ENCODE peak calls at places on chromosomes 2 and 18, in nine cellular contexts. X, F, B, Z, A, S, K, Q and D are unnamed samples. For H3K36me3 and H3K4me1, the result is how much of the 10 kb centered on the place peaks cover.

GRCh38 chr18:48529796-48530195 is 9.0 kb upstream of the CTIF start:
- DNase-seq in X (no peak), F (peak), B (no peak), Z (peak), A (no peak), S (no peak), K (peak), Q (peak), D (no peak)

GRCh38 chr2:240436626-240437180 is 1.2 kb downstream of the GPC1 start:
- DNase-seq in X (no peak), F (peak), B (no peak), Z (no peak), A (peak), S (no peak), K (no peak), Q (peak), D (no peak)

GRCh38 chr18:69401475-69402218 is 959 bp downstream of the DOK6 start:
- DNase-seq in X (no peak), F (peak), B (no peak), Z (peak), A (peak), S (no peak), K (no peak), Q (peak), D (no peak)

GRCh38 chr2:105387225-105387624 is 11.6 kb downstream of the FHL2 start:
- DNase-seq in X (no peak), F (no peak), B (no peak), Z (no peak), A (no peak), S (no peak), K (no peak), Q (no peak), D (no peak)

GRCh38 chr2:98663521-98664090 is 55.2 kb downstream of the UNC50 start:
- DNase-seq in X (no peak), F (no peak), B (no peak), Z (no peak), A (no peak), S (no peak), K (no peak), Q (no peak), D (no peak)

GRCh38 chr18:21820035-21820810 is 79.6 kb downstream of the MIB1 start:
- DNase-seq in X (peak), F (peak), B (no peak), Z (no peak), A (peak), S (no peak), K (peak), Q (peak), D (no peak)

GRCh38 chr2:188971316-188971930 is 2.8 kb upstream of the COL3A1 start:
- DNase-seq in X (no peak), F (no peak), B (no peak), Z (no peak), A (no peak), S (no peak), K (no peak), Q (no peak), D (no peak)

GRCh38 chr18:47254341-47254939 is 3.0 kb upstream of the SKOR2 start:
- DNase-seq in X (peak), F (peak), B (no peak), Z (peak), A (peak), S (no peak), K (peak), Q (peak), D (no peak)

GRCh38 chr2:241850544-241851324 is 8.0 kb downstream of the PDCD1 start:
- DNase-seq in X (no peak), F (no peak), B (no peak), Z (no peak), A (no peak), S (no peak), K (no peak), Q (no peak), D (no peak)

GRCh38 chr18:42765225-42765624 is 350.3 kb downstream of the RIT2 start:
- DNase-seq in X (no peak), F (no peak), B (no peak), Z (no peak), A (no peak), S (no peak), K (no peak), Q (no peak), D (no peak)

GRCh38 chr18:48640566-48641270 is 101.9 kb downstream of the CTIF start:
- DNase-seq in X (no peak), F (no peak), B (no peak), Z (no peak), A (no peak), S (no peak), K (no peak), Q (peak), D (no peak)

GRCh38 chr2:86050301-86050700 is 55.4 kb downstream of the POLR1A start:
- DNase-seq in X (no peak), F (no peak), B (no peak), Z (no peak), A (no peak), S (no peak), K (no peak), Q (no peak), D (no peak)

GRCh38 chr2:86054539-86055082 is 51.1 kb downstream of the POLR1A start:
- DNase-seq in X (no peak), F (peak), B (no peak), Z (no peak), A (no peak), S (no peak), K (no peak), Q (peak), D (no peak)

GRCh38 chr2:86053166-86053565 is 52.5 kb downstream of the POLR1A start:
- DNase-seq in X (no peak), F (no peak), B (no peak), Z (no peak), A (no peak), S (no peak), K (no peak), Q (no peak), D (no peak)

GRCh38 chr2:86052676-86053075 is 53.0 kb downstream of the POLR1A start:
- DNase-seq in X (no peak), F (no peak), B (no peak), Z (no peak), A (no peak), S (no peak), K (no peak), Q (no peak), D (no peak)

GRCh38 chr2:86052265-86052664 is 53.4 kb downstream of the POLR1A start:
- DNase-seq in X (no peak), F (no peak), B (no peak), Z (no peak), A (no peak), S (no peak), K (no peak), Q (no peak), D (no peak)
- H3K36me3 ChIP-seq in X (half or more), F (half or more), B (under half), Z (half or more), A (under half), S (under half), K (under half), Q (under half), D (under half)

DNA sequence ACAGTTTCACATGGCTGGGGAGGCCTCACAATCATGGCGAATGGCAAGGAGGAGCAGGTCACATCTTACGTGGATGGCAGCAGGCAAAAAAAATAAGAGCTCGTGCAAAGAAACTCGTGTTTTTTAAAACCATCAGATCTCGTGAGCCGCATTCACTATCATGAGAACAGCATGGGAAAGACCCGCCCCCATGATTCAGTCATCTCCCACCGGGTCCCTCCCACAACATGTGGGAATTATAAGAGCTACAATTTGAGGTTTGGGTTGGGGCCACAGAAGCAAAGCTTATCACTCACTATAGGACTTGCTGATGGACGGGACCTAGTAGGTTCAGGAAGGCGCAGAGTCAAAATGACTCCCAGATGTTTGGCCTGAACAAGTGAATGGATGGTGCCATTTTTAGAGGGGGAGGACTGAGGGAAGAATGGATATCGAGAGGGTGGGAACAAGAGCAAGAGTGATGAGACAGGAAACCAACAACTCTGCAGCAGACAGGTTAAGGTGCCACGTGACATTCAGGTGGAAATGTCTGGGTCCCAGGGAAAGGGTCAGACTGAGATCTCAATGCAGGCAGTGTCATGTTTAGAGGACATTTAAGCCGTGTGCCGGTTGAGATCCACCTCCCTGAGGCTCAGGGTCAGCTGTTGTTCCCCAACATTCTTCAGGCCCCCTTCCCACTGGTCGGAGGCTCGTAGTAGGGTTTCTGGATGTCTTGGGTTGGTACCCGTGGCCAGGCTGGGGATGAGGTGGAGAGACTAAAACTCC is 85.7 kb downstream of the MYCN start:
- DNase-seq in X (no peak), F (no peak), B (no peak), Z (no peak), A (no peak), S (no peak), K (no peak), Q (no peak), D (no peak)
- H3K4me1 ChIP-seq in X (under half), F (under half), B (under half), Z (under half), A (under half), S (under half), K (under half), Q (under half), D (under half)

GRCh38 chr2:237717366-237718276 is 81.0 kb upstream of the RBM44 start:
- DNase-seq in X (no peak), F (no peak), B (no peak), Z (no peak), A (no peak), S (no peak), K (peak), Q (no peak), D (no peak)

GRCh38 chr2:237712477-237713377 is 85.3 kb downstream of the LRRFIP1 start:
- DNase-seq in X (no peak), F (no peak), B (no peak), Z (no peak), A (no peak), S (no peak), K (no peak), Q (no peak), D (no peak)

GRCh38 chr2:237718277-237718634 is 80.3 kb upstream of the RBM44 start:
- DNase-seq in X (no peak), F (no peak), B (no peak), Z (no peak), A (no peak), S (no peak), K (no peak), Q (no peak), D (no peak)

GRCh38 chr2:237714690-237715458 is 83.7 kb upstream of the RBM44 start:
- DNase-seq in X (no peak), F (no peak), B (no peak), Z (no peak), A (peak), S (no peak), K (no peak), Q (peak), D (no peak)

GRCh38 chr2:237715459-237715947 is 83.1 kb upstream of the RBM44 start:
- DNase-seq in X (no peak), F (no peak), B (no peak), Z (no peak), A (no peak), S (no peak), K (no peak), Q (no peak), D (no peak)
- H3K4me3 ChIP-seq in X (no peak), F (no peak), B (no peak), Z (peak), A (no peak), S (no peak), K (no peak), Q (no peak), D (no peak)

GRCh38 chr2:279956-280654 is 7.8 kb downstream of the ALKAL2 start:
- DNase-seq in X (no peak), F (no peak), B (no peak), Z (no peak), A (no peak), S (no peak), K (no peak), Q (no peak), D (no peak)
- H3K36me3 ChIP-seq in X (half or more), F (half or more), B (under half), Z (half or more), A (under half), S (under half), K (under half), Q (under half), D (under half)

DNA sequence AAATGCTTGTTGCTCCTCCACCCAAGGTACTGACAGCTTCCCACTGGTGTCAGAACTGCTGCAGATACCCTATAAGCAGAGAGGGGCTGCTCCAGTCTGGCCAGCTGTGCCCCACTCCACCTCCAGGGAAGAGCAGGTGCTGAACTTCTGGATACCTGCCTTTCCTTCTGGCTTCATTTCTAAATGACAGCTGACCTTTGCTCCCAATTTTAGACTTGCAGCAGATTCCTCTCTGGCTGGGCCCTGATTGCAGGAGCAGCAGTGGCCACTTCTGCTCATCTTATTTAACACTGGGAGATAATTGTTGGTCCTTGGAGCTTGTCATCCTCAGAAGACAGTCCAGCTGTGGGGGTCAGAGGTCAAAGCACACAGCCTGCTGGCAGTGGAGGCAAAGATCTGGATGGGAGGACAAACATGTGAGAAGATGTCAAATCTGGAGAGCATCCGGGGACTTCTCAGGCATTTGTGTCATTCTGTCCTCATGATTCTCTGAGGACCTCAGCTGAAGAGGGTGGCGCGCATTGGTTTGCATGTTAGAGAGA is 38.9 kb downstream of the SETBP1 start:
- DNase-seq in X (no peak), F (no peak), B (no peak), Z (no peak), A (no peak), S (no peak), K (no peak), Q (no peak), D (no peak)
- H3K4me1 ChIP-seq in X (under half), F (under half), B (under half), Z (under half), A (under half), S (under half), K (under half), Q (under half), D (under half)

GRCh38 chr2:82795446-82795845 is 1663.6 kb downstream of the SUCLG1 start:
- DNase-seq in X (no peak), F (peak), B (no peak), Z (no peak), A (no peak), S (no peak), K (peak), Q (peak), D (no peak)

GRCh38 chr2:82792316-82792715 is 1666.8 kb downstream of the SUCLG1 start:
- DNase-seq in X (no peak), F (no peak), B (no peak), Z (no peak), A (no peak), S (no peak), K (no peak), Q (no peak), D (no peak)

GRCh38 chr2:82790277-82791021 is 1668.6 kb downstream of the SUCLG1 start:
- DNase-seq in X (no peak), F (peak), B (no peak), Z (no peak), A (no peak), S (no peak), K (no peak), Q (peak), D (no peak)

GRCh38 chr2:82797469-82797868 is 1661.6 kb downstream of the SUCLG1 start:
- DNase-seq in X (no peak), F (no peak), B (no peak), Z (peak), A (no peak), S (no peak), K (no peak), Q (no peak), D (no peak)

DNA sequence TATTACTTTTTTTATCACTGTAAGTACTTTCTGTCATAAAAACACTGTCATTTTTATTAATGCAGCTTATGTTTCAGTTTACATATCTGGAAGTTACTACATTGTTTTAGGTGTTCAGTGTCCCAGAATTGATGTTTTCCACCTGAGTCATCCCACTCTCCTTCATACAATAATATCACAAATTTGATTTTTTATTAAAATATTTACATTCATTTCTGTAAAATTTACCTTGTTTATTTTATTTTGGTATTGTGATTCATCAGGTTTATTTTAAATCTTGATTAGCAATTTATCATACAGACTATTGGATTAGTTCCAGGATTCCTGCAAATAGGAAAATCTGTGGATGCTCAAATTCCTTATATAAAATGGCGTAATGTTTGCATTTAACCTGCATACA is 1662.9 kb downstream of the SUCLG1 start:
- DNase-seq in X (no peak), F (peak), B (no peak), Z (no peak), A (no peak), S (no peak), K (no peak), Q (no peak), D (no peak)
- H3K4me3 ChIP-seq in X (no peak), F (no peak), B (no peak), Z (no peak), A (no peak), S (no peak), K (no peak), Q (no peak), D (no peak)